ENCODE peak calls at places on chromosomes 16 and 17, in nine cellular contexts. T is AG04449, K is kidney, M is mucosa of descending colon, Q is tibial artery, I is GM06990, J is cardiac fibroblast, B is colonic mucosa, X is tibial nerve. L is an unnamed sample.

GRCh38 chr17:31310260-31310659 is 3.6 kb downstream of the EVI2B start:
- DNase-seq in T (no peak), K (no peak), M (peak), Q (no peak), I (no peak), J (no peak), B (no peak), X (no peak), L (no peak)

GRCh38 chr16:59236804-59237463 is 502.8 kb upstream of the GOT2 start:
- DNase-seq in T (no peak), K (no peak), M (no peak), Q (no peak), I (no peak), J (no peak), B (no peak), X (no peak), L (no peak)

GRCh38 chr17:13462161-13462560 is 139.6 kb downstream of the HS3ST3A1 start:
- DNase-seq in T (no peak), K (no peak), M (no peak), Q (no peak), I (no peak), J (peak), B (no peak), X (no peak), L (peak)

GRCh38 chr16:75130150-75130771 is 13.7 kb upstream of the LDHD start:
- DNase-seq in T (no peak), K (no peak), M (no peak), Q (no peak), I (no peak), J (no peak), B (no peak), X (no peak), L (no peak)

GRCh38 chr17:56943505-56944125 is 17.2 kb downstream of the COIL start:
- DNase-seq in T (no peak), K (no peak), M (no peak), Q (no peak), I (no peak), J (no peak), B (no peak), X (no peak), L (peak)

GRCh38 chr16:14364386-14365199 is 265.5 kb downstream of the PARN start:
- DNase-seq in T (peak), K (peak), M (no peak), Q (no peak), I (no peak), J (peak), B (no peak), X (no peak), L (peak)

GRCh38 chr16:57838161-57838560 is 35.9 kb upstream of the KIFC3 start:
- DNase-seq in T (no peak), K (no peak), M (no peak), Q (no peak), I (no peak), J (no peak), B (no peak), X (no peak), L (no peak)

GRCh38 chr17:8846768-8847211 is 20.7 kb downstream of the PIK3R6 start:
- DNase-seq in T (no peak), K (no peak), M (no peak), Q (no peak), I (no peak), J (peak), B (no peak), X (no peak), L (peak)

GRCh38 chr16:88922114-88922825 is 54.7 kb downstream of the CBFA2T3 start:
- DNase-seq in T (no peak), K (peak), M (peak), Q (peak), I (no peak), J (peak), B (peak), X (peak), L (peak)

GRCh38 chr17:64005734-64006167 is 7.6 kb downstream of the PRR29 start:
- DNase-seq in T (no peak), K (peak), M (peak), Q (no peak), I (no peak), J (no peak), B (peak), X (no peak), L (no peak)

GRCh38 chr16:29009050-29009837 is 24.4 kb downstream of the LAT start:
- DNase-seq in T (no peak), K (no peak), M (no peak), Q (no peak), I (no peak), J (no peak), B (no peak), X (no peak), L (no peak)

GRCh38 chr17:49456172-49456965 is 38.7 kb upstream of the NGFR start:
- DNase-seq in T (peak), K (no peak), M (no peak), Q (no peak), I (no peak), J (peak), B (no peak), X (no peak), L (peak)

GRCh38 chr16:4593069-4593468 is 21.6 kb downstream of the UBALD1 start:
- DNase-seq in T (no peak), K (peak), M (no peak), Q (no peak), I (no peak), J (no peak), B (no peak), X (no peak), L (no peak)

DNA sequence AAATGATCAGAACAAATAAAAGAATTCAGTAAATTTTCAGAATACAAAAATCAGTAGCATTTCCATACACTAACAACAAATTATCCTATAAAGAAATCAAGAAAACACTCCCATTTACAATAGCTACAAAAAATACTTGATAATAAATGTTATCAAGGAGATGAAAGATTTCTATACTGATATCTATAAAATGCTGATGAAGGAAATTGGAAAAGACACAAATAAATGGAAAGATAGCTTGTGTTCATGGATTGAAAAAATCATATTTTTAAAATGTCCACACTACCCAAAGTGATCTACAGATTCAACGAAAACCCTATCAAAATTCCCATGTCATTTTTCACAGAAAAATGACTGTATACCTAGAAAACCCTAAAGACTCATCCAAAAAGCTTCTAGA is 18.1 kb downstream of the SLFN12 start:
- DNase-seq in T (no peak), K (no peak), M (no peak), Q (no peak), I (no peak), J (no peak), B (no peak), X (no peak), L (no peak)
- TF ChIP-seq CTCF in T (no peak), K (no peak), M (no peak), Q (no peak), I (no peak), J (no peak), B (no peak), X (no peak), L (no peak)

DNA sequence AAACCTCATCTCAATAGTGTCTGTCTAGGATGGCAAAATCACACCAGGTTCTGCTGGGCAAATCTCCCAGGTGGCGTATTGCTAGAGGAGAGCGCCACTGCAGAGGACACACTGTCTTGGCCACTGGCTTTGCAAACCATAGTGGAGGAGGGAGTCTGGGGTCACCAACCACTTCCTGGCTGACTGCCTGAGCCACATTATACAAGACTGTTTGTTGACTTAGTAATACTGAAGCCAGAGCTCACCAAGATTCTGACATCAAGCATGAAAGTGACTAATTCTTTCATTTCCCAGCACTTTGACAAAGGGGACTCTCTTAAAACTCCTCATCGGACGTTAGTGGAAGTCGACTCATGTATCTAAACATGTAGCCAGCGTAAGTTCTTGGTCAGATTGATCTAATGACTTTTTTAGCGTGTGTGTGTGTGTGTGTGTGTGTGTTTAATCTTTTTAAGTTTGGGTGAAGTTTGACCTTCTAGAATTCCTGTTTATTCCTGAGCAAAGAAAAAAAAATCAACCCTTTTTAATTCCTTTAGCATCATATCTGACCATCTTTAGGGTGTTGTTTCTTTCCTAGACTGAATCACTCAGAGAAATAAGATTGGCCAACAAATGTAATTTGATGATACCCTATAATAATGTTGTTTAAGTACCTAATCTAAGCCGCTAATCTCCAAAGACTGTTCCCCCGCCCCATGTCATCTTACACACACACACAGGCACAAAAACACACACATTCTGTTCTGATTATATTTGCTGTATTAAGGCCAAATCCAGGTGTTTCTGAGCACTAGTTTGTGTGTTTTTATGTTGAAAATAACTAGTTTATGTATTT is 13.8 kb downstream of the PITPNC1 start:
- DNase-seq in T (peak), K (peak), M (peak), Q (peak), I (peak), J (peak), B (no peak), X (no peak), L (peak)
- H3K4me3 ChIP-seq in T (peak), K (peak), M (no peak), Q (no peak), I (no peak), J (no peak), B (no peak), X (no peak), L (peak)

DNA sequence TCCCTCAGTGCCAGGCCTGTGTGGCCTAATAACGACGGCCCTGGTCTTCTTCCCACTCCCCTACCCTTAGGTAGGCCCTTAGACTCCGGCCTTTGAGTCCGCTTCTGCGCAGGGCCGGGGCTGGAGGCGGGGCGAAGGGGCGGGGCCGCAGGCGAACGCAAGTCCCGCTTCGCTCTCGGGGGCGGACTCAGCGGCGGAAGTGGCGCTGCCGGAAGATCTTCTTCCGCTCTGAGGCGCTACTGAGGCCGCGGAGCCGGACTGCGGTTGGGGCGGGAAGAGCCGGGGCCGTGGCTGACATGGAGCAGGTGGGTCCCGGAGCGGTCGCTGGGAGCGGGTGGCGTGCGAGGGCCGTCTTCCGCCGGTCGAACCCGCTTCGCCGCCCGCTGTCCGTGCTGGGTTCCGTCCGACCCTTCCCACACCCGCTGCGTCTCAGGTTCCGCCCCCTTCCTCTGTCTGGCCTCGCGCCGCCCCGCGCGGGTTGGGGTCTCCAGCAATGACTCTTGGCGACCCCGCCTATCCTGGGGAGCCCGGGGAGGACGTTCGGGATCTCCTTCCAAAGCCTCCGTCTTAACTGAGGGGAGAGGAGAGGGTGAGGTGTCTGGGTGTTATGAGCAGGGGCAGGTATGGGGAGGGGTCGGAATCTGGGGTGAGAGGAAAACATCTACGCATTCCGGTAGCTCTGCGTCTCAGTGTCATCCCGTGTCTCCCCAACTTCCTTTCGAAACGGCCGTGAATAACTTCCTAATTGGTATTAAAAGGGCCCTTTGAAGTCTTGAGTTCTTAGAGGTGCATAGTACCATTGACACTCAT is at the start of gene STARD3:
- DNase-seq in T (peak), K (peak), M (peak), Q (peak), I (peak), J (peak), B (peak), X (peak), L (peak)
- TF ChIP-seq CTCF in T (peak), K (no peak), M (no peak), Q (no peak), I (no peak), J (peak), B (no peak), X (peak), L (no peak)

GRCh38 chr17:39701784-39702422 is 2.0 kb downstream of the ERBB2 start:
- DNase-seq in T (no peak), K (no peak), M (no peak), Q (no peak), I (no peak), J (no peak), B (no peak), X (no peak), L (no peak)
- H3K4me3 ChIP-seq in T (peak), K (peak), M (no peak), Q (peak), I (no peak), J (no peak), B (no peak), X (no peak), L (no peak)

GRCh38 chr17:75615301-75615700 is 17.9 kb upstream of the SMIM5 start:
- DNase-seq in T (no peak), K (no peak), M (no peak), Q (no peak), I (no peak), J (no peak), B (no peak), X (no peak), L (no peak)
- TF ChIP-seq CTCF in T (no peak), K (no peak), M (no peak), Q (no peak), I (no peak), J (no peak), B (no peak), X (no peak), L (no peak)

GRCh38 chr16:9948933-9949332 is 233.3 kb downstream of the GRIN2A start:
- DNase-seq in T (no peak), K (no peak), M (no peak), Q (no peak), I (no peak), J (no peak), B (no peak), X (no peak), L (no peak)

GRCh38 chr16:9943121-9943520 is 239.1 kb downstream of the GRIN2A start:
- DNase-seq in T (no peak), K (no peak), M (no peak), Q (no peak), I (no peak), J (no peak), B (no peak), X (no peak), L (no peak)

GRCh38 chr16:9949396-9949795 is 232.8 kb downstream of the GRIN2A start:
- DNase-seq in T (no peak), K (no peak), M (no peak), Q (no peak), I (no peak), J (no peak), B (no peak), X (no peak), L (no peak)

GRCh38 chr16:9941245-9941644 is 241.0 kb downstream of the GRIN2A start:
- DNase-seq in T (no peak), K (no peak), M (no peak), Q (no peak), I (no peak), J (no peak), B (no peak), X (no peak), L (no peak)

GRCh38 chr16:9946022-9946720 is 236.1 kb downstream of the GRIN2A start:
- DNase-seq in T (no peak), K (no peak), M (peak), Q (no peak), I (no peak), J (no peak), B (no peak), X (no peak), L (no peak)
- H3K4me3 ChIP-seq in T (no peak), K (no peak), M (no peak), Q (no peak), I (no peak), J (no peak), B (no peak), X (no peak), L (no peak)

GRCh38 chr17:44759096-44759915 is 518 bp downstream of the ADAM11 start:
- DNase-seq in T (no peak), K (peak), M (no peak), Q (no peak), I (no peak), J (no peak), B (no peak), X (no peak), L (no peak)
- TF ChIP-seq CTCF in T (no peak), K (no peak), M (no peak), Q (no peak), I (no peak), J (no peak), B (no peak), X (no peak), L (no peak)

GRCh38 chr16:11666108-11667055 is 1.9 kb upstream of the SNN start:
- DNase-seq in T (no peak), K (peak), M (no peak), Q (no peak), I (no peak), J (no peak), B (no peak), X (no peak), L (no peak)

GRCh38 chr16:11667221-11667823 is 933 bp upstream of the SNN start:
- DNase-seq in T (no peak), K (peak), M (no peak), Q (peak), I (no peak), J (no peak), B (no peak), X (no peak), L (no peak)

GRCh38 chr16:11667824-11668589 is at the start of gene SNN:
- DNase-seq in T (no peak), K (peak), M (peak), Q (peak), I (peak), J (peak), B (peak), X (peak), L (peak)

GRCh38 chr16:11662582-11662981 is 5.7 kb upstream of the SNN start:
- DNase-seq in T (no peak), K (no peak), M (no peak), Q (no peak), I (no peak), J (no peak), B (no peak), X (no peak), L (no peak)

DNA sequence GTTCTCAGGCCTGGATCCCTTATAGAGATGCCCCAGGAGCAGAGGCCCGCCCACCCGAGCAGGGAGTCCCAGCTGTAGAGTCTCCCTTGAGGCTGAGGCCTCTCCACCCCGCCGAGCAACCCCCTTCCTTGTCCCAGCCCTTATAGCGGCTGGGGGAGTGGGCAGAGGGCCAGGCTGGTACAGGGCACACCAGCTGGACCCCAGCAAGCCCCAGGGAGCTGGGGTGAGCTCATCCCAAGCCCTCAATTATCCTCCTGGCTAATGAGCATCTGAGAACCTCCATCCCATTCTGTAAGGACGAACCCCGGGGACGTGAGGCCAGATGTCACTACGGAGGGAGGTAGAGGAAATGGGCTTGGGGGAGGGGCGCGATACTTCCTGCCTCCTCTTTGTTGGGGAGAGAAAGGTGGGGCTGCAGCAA is 3.2 kb upstream of the SNN start:
- DNase-seq in T (no peak), K (peak), M (no peak), Q (peak), I (peak), J (no peak), B (no peak), X (no peak), L (no peak)
- H3K4me3 ChIP-seq in T (no peak), K (no peak), M (no peak), Q (no peak), I (no peak), J (no peak), B (no peak), X (no peak), L (no peak)